ENCODE peak calls at places on chromosomes 5 and 9, in four cellular contexts. S, W, X and C are unnamed samples.

GRCh38 chr5:139644646-139645494 is 3.3 kb upstream of the CXXC5 start:
- DNase-seq in S (peak; percentile 15), W (no peak), X (no peak), C (peak; percentile 7)

GRCh38 chr9:36033788-36034187 is 2.9 kb upstream of the RECK start:
- DNase-seq in S (no peak), W (no peak), X (no peak), C (no peak)

GRCh38 chr9:33263936-33264472 is 504 bp downstream of the BAG1 start:
- DNase-seq in S (peak; percentile 61), W (no peak), X (no peak), C (no peak)

GRCh38 chr9:15018238-15018637 is 108.0 kb upstream of the FREM1 start:
- DNase-seq in S (no peak), W (no peak), X (no peak), C (no peak)

GRCh38 chr5:78927657-78928282 is 57.3 kb downstream of the ARSB start:
- DNase-seq in S (no peak), W (peak; percentile 65), X (peak; percentile 49), C (no peak)

GRCh38 chr5:178496661-178497060 is 93.5 kb downstream of the COL23A1 start:
- DNase-seq in S (no peak), W (no peak), X (no peak), C (no peak)

GRCh38 chr9:136723362-136723976 is 11.1 kb downstream of the DIPK1B start:
- DNase-seq in S (no peak), W (no peak), X (no peak), C (no peak)

GRCh38 chr5:5421149-5421960 is 1.1 kb upstream of the ICE1 start:
- DNase-seq in S (no peak), W (no peak), X (no peak), C (peak; percentile 47)

GRCh38 chr9:87577746-87578145 is 80.1 kb downstream of the DAPK1 start:
- DNase-seq in S (no peak), W (no peak), X (no peak), C (no peak)

GRCh38 chr5:52867809-52868208 is 80.1 kb downstream of the ITGA1 start:
- DNase-seq in S (no peak), W (no peak), X (no peak), C (no peak)

GRCh38 chr9:2493578-2493977 is 128.0 kb upstream of the VLDLR start:
- DNase-seq in S (no peak), W (no peak), X (no peak), C (no peak)

GRCh38 chr5:93381057-93381456 is 200.0 kb downstream of the NR2F1-AS1 start:
- DNase-seq in S (no peak), W (no peak), X (no peak), C (no peak)

GRCh38 chr5:13860176-13860575 is 84.3 kb downstream of the DNAH5 start:
- DNase-seq in S (no peak), W (no peak), X (no peak), C (no peak)

GRCh38 chr5:128038641-128039040 is 44.9 kb upstream of the SLC12A2 start:
- DNase-seq in S (no peak), W (no peak), X (no peak), C (peak; percentile 59)

GRCh38 chr9:111959468-111959941 is 62.9 kb downstream of the UGCG start:
- DNase-seq in S (no peak), W (no peak), X (no peak), C (peak; percentile 49)

GRCh38 chr5:170467000-170467707 is 36.7 kb upstream of the KCNIP1 start:
- DNase-seq in S (no peak), W (no peak), X (no peak), C (no peak)

GRCh38 chr5:67179695-67180302 is 16.8 kb downstream of the CD180 start:
- DNase-seq in S (no peak), W (no peak), X (no peak), C (no peak)

GRCh38 chr5:176784218-176785165 is 25.9 kb upstream of the UNC5A start:
- DNase-seq in S (no peak), W (no peak), X (no peak), C (no peak)

GRCh38 chr5:111478266-111478665 is 34.1 kb downstream of the STARD4 start:
- DNase-seq in S (peak; percentile 22), W (no peak), X (no peak), C (no peak)

GRCh38 chr5:116970318-116970717 is 395.7 kb upstream of the SEMA6A start:
- DNase-seq in S (peak; percentile 58), W (no peak), X (no peak), C (no peak)

GRCh38 chr5:173294673-173295320 is 33.4 kb downstream of the STC2 start:
- DNase-seq in S (no peak), W (no peak), X (no peak), C (no peak)

GRCh38 chr5:39218482-39219381 is 631 bp downstream of the FYB1 start:
- DNase-seq in S (no peak), W (no peak), X (no peak), C (no peak)

GRCh38 chr9:93072383-93072795 is 13.9 kb downstream of the SUSD3 start:
- DNase-seq in S (peak; percentile 74), W (no peak), X (no peak), C (no peak)

GRCh38 chr9:23375511-23375910 is 450.5 kb downstream of the ELAVL2 start:
- DNase-seq in S (no peak), W (no peak), X (no peak), C (no peak)

GRCh38 chr5:181028032-181028819 is 11.8 kb upstream of the BTNL9 start:
- DNase-seq in S (no peak), W (peak; percentile 49), X (peak; percentile 74), C (peak; percentile 97)

GRCh38 chr5:560792-561166 is 36.5 kb upstream of the SLC9A3 start:
- DNase-seq in S (no peak), W (no peak), X (no peak), C (no peak)

GRCh38 chr5:53482717-53483638 is 2.5 kb downstream of the FST start:
- DNase-seq in S (peak; percentile 26), W (no peak), X (peak; percentile 57), C (peak; percentile 29)

GRCh38 chr5:55223219-55223987 is 3.7 kb downstream of the MCIDAS start:
- DNase-seq in S (peak; percentile 63), W (no peak), X (peak; percentile 56), C (no peak)

GRCh38 chr9:133834080-133834976 is 96.2 kb upstream of the SARDH start:
- DNase-seq in S (no peak), W (no peak), X (no peak), C (peak; percentile 29)
- TF ChIP-seq TEAD4 in S (no peak), W (no peak), X (no peak), C (no peak)

GRCh38 chr5:141808857-141809256 is 69.4 kb downstream of the PCDH1 start:
- DNase-seq in S (no peak), W (no peak), X (no peak), C (no peak)

GRCh38 chr5:141812512-141812911 is 65.7 kb downstream of the PCDH1 start:
- DNase-seq in S (no peak), W (no peak), X (no peak), C (no peak)

GRCh38 chr5:141809697-141810096 is 68.5 kb downstream of the PCDH1 start:
- DNase-seq in S (no peak), W (no peak), X (no peak), C (no peak)

GRCh38 chr5:141810702-141811101 is 67.5 kb downstream of the PCDH1 start:
- DNase-seq in S (no peak), W (no peak), X (no peak), C (no peak)

DNA sequence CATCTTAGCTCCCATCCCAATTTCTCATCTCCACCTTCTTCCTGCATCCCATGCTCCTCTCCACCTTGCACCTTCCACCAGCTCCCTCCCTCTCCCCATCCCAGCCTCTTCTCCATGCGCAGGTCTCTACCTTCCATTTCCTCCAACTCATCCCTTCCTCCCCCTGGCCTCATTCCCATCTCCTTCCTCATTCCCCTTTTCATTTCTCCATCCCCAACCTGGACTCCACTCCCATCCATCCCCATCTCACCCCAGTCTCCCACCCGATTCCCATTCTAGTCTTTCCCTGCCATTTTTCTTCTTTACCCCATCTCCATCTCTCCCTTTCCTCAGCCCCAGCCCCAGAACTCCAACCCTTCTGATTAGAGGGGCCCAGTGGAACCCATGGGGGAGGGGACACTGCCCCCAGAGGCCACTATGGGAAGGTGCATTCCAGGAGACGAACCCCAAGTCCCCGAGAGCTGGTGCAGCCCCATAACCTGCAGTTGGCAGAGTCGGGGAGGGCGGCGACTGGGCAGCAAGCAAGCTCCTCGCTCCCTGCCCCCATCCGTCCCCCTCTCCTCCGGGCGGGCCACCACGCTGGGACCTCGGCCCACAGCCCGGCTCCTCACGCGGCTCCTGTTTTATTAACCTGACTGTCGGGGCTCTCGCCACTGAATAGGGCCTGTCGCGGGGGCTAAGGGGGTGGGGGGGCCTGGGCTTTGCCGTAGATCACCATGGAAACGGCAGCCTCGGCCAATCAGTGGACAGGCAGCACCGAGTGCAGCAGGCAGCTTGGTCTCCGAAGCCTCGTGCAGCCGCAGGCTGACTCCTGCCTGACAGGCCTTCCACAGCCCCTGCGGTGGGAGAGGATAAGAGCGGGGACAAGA is 66.7 kb downstream of the PCDH1 start:
- DNase-seq in S (peak; percentile 86), W (no peak), X (peak; percentile 80), C (peak; percentile 81)
- TF ChIP-seq TEAD4 in S (no peak), W (peak; percentile 98), X (peak; percentile 58), C (peak; percentile 57)

DNA sequence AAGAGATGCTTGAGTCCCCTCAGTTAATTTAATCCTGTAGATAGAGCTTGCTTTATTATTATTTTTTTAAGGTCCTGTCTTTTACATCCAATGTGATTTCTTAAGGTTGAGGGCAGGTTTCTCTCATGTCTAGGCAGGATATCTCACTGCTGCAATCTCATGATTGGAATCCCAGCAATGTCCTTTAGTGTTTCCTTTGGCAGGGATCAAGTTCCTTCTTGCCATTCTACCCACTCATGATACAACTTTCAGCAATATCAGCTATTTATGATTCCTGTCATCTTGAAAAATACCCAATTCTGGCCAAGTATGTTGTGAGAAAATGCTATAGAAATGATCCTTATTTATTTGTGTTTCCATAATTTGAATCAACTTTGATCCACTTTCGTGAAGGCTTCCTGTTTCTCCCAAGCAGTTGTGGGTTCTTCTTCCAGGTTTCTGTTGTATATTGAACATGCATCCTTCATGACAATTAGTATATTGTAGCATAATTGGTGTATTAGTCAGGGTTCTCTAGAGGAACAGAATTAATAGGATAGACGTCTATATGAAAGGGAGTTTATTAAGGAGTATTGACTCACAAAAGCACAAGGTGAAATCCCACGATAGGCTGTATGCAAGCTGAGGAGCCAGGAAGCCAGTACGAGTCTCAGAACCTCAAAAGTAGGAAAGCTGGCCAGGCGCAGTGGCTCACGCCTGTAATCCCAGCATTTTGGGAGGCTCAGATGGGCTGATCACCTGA is 18.4 kb upstream of the VPS13A start:
- DNase-seq in S (no peak), W (no peak), X (no peak), C (no peak)
- TF ChIP-seq TEAD4 in S (peak; percentile 32), W (no peak), X (no peak), C (no peak)

DNA sequence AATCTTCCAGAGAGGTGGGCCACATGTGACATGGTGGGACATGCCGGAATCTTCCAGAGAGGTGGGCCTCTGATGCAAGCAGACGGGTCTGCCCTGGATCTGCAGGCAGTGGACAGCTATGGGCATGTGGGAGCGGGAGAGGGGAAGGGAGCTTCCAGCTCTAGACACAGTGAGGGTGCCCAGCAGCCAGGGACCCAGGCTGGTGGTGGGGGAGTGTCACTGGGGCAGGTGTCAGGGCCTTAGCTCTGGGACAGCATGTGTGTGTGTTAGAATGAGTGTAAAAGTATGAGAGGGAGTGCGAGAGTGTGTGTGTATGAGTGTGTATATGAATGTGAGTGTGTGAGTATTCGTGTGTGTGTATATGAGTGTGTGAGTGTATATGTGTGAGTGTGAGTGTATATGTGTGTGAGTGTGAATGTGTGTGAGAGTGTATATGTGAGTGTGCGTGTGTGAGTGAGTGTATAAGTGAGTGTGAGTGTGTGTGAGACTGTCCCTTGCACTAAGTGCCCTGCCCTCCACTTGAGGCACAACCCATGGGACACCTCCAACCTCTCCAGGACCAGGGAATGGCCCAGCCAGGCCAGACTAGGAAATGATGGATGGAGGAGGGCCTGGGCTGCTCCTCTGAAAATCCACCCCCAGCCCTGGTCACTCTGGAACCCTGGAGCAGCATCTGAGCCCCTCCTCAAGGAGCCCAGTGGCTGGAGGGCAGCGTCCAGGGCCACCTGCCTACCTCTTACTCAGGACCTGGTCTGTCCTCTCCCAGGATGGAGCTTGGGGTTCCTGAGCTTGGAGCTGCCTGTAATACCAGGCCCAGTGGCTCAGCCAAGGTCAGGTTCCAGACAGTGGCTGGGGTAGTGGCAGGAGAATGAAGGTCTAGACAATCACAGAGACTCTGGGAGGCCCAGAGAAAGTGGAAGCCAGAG is 122.2 kb downstream of the C9orf50 start:
- DNase-seq in S (no peak), W (no peak), X (no peak), C (peak; percentile 1)
- TF ChIP-seq TEAD4 in S (no peak), W (no peak), X (no peak), C (no peak)